ENCODE peak calls at places on chromosome 15, in four cellular contexts. One of them, this sample, is unnamed.

GRCh38 chr15:56251315-56252091 is 7.8 kb upstream of the RFX7 start:
- DNase-seq in hepatocyte: no peak
- DNase-seq in MM.1S: no peak
- DNase-seq in Peyer's patch: no peak
- DNase-seq in this sample: no peak

GRCh38 chr15:100769043-100769974 is 110.3 kb upstream of the ALDH1A3 start:
- DNase-seq in hepatocyte: no peak
- DNase-seq in MM.1S: no peak
- DNase-seq in Peyer's patch: peak; percentile 31
- DNase-seq in this sample: no peak

GRCh38 chr15:55005679-55006078 is 191.1 kb downstream of the RSL24D1 start:
- DNase-seq in hepatocyte: no peak
- DNase-seq in MM.1S: no peak
- DNase-seq in Peyer's patch: no peak
- DNase-seq in this sample: no peak

GRCh38 chr15:29669823-29670222 is 152.4 kb downstream of the TJP1 start:
- DNase-seq in hepatocyte: no peak
- DNase-seq in MM.1S: no peak
- DNase-seq in Peyer's patch: no peak
- DNase-seq in this sample: no peak

GRCh38 chr15:69462493-69463181 is 10.0 kb downstream of the RPLP1 start:
- DNase-seq in hepatocyte: peak; percentile 98
- DNase-seq in MM.1S: peak; percentile 97
- DNase-seq in Peyer's patch: peak; percentile 98
- DNase-seq in this sample: peak; percentile 99

GRCh38 chr15:39287322-39288195 is 293.3 kb upstream of the THBS1 start:
- DNase-seq in hepatocyte: no peak
- DNase-seq in MM.1S: no peak
- DNase-seq in Peyer's patch: no peak
- DNase-seq in this sample: no peak

GRCh38 chr15:49847937-49848823 is 227.3 kb downstream of the DTWD1 start:
- DNase-seq in hepatocyte: no peak
- DNase-seq in MM.1S: no peak
- DNase-seq in Peyer's patch: no peak
- DNase-seq in this sample: no peak

GRCh38 chr15:37900286-37901221 is 33.9 kb upstream of the TMCO5A start:
- DNase-seq in hepatocyte: peak; percentile 34
- DNase-seq in MM.1S: no peak
- DNase-seq in Peyer's patch: no peak
- DNase-seq in this sample: no peak

GRCh38 chr15:40872791-40873526 is 1.1 kb downstream of the RHOV start:
- DNase-seq in hepatocyte: no peak
- DNase-seq in MM.1S: no peak
- DNase-seq in Peyer's patch: no peak
- DNase-seq in this sample: peak; percentile 56

GRCh38 chr15:40870716-40871115 is 3.3 kb downstream of the RHOV start:
- DNase-seq in hepatocyte: no peak
- DNase-seq in MM.1S: no peak
- DNase-seq in Peyer's patch: no peak
- DNase-seq in this sample: no peak

GRCh38 chr15:40875996-40876740 is 2.1 kb upstream of the RHOV start:
- DNase-seq in hepatocyte: no peak
- DNase-seq in MM.1S: no peak
- DNase-seq in Peyer's patch: no peak
- DNase-seq in this sample: no peak

GRCh38 chr15:40871749-40872617 is 2.1 kb downstream of the RHOV start:
- DNase-seq in hepatocyte: peak; percentile 83
- DNase-seq in MM.1S: no peak
- DNase-seq in Peyer's patch: peak; percentile 64
- DNase-seq in this sample: peak; percentile 90

DNA sequence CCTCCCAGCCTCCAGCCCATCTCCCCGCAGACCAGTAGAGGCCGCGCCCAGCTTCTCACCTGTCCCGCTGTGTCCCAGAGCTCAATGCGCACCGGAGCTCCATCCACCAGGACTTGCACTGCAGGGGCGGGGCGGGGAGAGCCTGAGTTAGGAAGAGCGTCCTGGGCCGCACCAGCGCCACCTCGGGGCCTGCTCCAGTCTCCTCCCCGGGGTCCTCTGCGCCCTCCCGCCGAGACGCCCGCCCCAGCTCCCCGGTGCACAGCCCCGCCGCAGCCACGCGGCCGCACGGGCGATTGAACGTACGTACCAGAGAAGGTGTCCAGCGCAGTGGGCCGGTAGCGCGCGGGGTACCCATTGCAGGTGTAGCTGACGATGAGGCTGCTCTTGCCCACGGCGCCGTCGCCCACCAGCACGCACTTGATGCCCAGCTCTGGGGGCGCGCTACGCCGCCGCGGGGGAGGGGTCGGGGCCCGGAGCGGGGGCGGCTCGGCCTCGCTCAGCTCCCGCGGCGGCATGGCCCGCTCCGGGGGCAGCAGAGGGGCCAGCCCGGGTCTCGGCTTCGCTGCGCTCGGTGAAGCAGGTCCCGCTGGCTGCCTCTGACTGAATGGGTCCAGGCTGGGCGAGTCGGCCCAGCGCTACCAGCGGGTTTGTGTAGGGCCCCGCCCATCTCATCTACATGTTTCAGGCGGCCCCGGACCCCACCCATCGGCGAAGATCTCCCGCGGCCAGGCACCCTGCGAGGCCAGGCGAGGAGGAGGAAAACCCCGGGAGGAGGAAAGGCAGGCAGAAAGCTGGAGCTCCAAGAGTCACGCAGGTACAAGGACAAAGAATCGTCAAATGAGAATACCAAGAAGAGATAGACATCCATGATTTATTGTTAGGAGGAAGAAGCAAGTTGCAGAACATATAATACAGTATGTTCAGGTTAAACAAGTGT is at the start of gene RHOV:
- DNase-seq in hepatocyte: peak; percentile 88
- DNase-seq in MM.1S: peak; percentile 35
- DNase-seq in Peyer's patch: peak; percentile 88
- DNase-seq in this sample: peak; percentile 96
- H3K27ac ChIP-seq in hepatocyte: peak within 1 kb of the TSS; percentile 43
- H3K27ac ChIP-seq in MM.1S: no peak within 1 kb of the TSS
- H3K27ac ChIP-seq in Peyer's patch: peak within 1 kb of the TSS; percentile 52
- H3K27ac ChIP-seq in this sample: no peak within 1 kb of the TSS

GRCh38 chr15:60004019-60004845 is at the start of gene FOXB1:
- DNase-seq in hepatocyte: peak; percentile 35
- DNase-seq in MM.1S: no peak
- DNase-seq in Peyer's patch: no peak
- DNase-seq in this sample: peak; percentile 95
- TF ChIP-seq CTCF in hepatocyte: no peak
- TF ChIP-seq CTCF in MM.1S: no peak
- TF ChIP-seq CTCF in Peyer's patch: no peak
- TF ChIP-seq CTCF in this sample: peak; percentile 64

DNA sequence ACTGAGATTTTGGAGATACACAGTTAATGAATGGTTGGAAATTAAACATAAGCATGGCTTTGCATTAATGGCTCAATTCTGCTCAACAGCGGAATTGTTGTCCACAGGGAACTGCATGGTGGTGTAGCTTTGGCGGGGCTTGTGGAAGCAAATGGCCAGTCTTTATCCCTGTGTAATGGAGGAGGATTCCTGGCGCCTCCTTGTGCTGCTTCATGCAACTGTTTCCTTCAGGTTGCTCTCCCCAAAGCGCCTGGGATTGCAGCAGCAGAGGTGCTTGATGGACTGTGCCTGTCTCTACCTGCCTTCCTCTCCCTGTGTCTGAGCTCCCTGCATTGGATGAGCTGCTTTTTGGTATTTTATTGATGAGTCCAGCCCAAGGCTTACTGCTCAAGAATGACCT is 72.9 kb upstream of the NDN start:
- DNase-seq in hepatocyte: peak; percentile 8
- DNase-seq in MM.1S: no peak
- DNase-seq in Peyer's patch: no peak
- DNase-seq in this sample: peak; percentile 70
- H3K27ac ChIP-seq in hepatocyte: no peak overlapping the region
- H3K27ac ChIP-seq in MM.1S: no peak overlapping the region
- H3K27ac ChIP-seq in Peyer's patch: no peak overlapping the region
- H3K27ac ChIP-seq in this sample: peak overlapping the region; percentile 84

GRCh38 chr15:45254405-45255293 is 2.6 kb downstream of the SLC28A2 start:
- DNase-seq in hepatocyte: peak; percentile 32
- DNase-seq in MM.1S: no peak
- DNase-seq in Peyer's patch: no peak
- DNase-seq in this sample: no peak

GRCh38 chr15:45251888-45252287 is at the start of gene SLC28A2:
- DNase-seq in hepatocyte: no peak
- DNase-seq in MM.1S: no peak
- DNase-seq in Peyer's patch: no peak
- DNase-seq in this sample: no peak

GRCh38 chr15:45249125-45249780 is 2.8 kb upstream of the SLC28A2 start:
- DNase-seq in hepatocyte: no peak
- DNase-seq in MM.1S: no peak
- DNase-seq in Peyer's patch: peak; percentile 49
- DNase-seq in this sample: no peak

GRCh38 chr15:45253330-45253729 is 1.3 kb downstream of the SLC28A2 start:
- DNase-seq in hepatocyte: no peak
- DNase-seq in MM.1S: no peak
- DNase-seq in Peyer's patch: no peak
- DNase-seq in this sample: peak; percentile 71
- TF ChIP-seq CTCF in hepatocyte: no peak
- TF ChIP-seq CTCF in MM.1S: peak; percentile 21
- TF ChIP-seq CTCF in Peyer's patch: no peak
- TF ChIP-seq CTCF in this sample: peak; percentile 77